ENCODE peak calls at places on chromosomes 7 and 10, in nine cellular contexts. D is activated naive CD4-positive, alpha-beta T cell treated with anti-CD3 and anti-CD28 coated beads for 36 hours; P is EL; K is SJSA1; Z is COLO829; X is T1000; A is DMS79 treated with DMSO at 0.1 percent for 48 hours; G is globus pallidus; B is MM.1S. O is an unnamed sample.

GRCh38 chr7:50405246-50405645 is 44.9 kb downstream of the FIGNL1 start:
- DNase-seq in D (no peak), P (no peak), K (no peak), Z (no peak), X (no peak), A (no peak), G (no peak), B (no peak), O (no peak)

GRCh38 chr10:48785796-48786195 is 101.1 kb downstream of the WDFY4 start:
- DNase-seq in D (no peak), P (no peak), K (no peak), Z (no peak), X (no peak), A (no peak), G (no peak), B (no peak), O (no peak)

GRCh38 chr10:31741473-31741872 is 187.2 kb downstream of the ARHGAP12 start:
- DNase-seq in D (no peak), P (no peak), K (no peak), Z (no peak), X (no peak), A (no peak), G (no peak), B (no peak), O (no peak)

GRCh38 chr10:123274513-123275182 is 120.4 kb downstream of the BUB3 start:
- DNase-seq in D (no peak), P (no peak), K (no peak), Z (no peak), X (no peak), A (peak; percentile 38), G (no peak), B (no peak), O (no peak)

GRCh38 chr7:90621892-90622182 is 25.7 kb downstream of the CDK14 start:
- DNase-seq in D (no peak), P (no peak), K (no peak), Z (no peak), X (no peak), A (no peak), G (no peak), B (no peak), O (no peak)

GRCh38 chr10:117346574-117346973 is 28.7 kb downstream of the PDZD8 start:
- DNase-seq in D (no peak), P (no peak), K (no peak), Z (no peak), X (no peak), A (no peak), G (no peak), B (no peak), O (no peak)

GRCh38 chr10:131843881-131844284 is 56.9 kb upstream of the PPP2R2D start:
- DNase-seq in D (no peak), P (no peak), K (peak; percentile 31), Z (no peak), X (no peak), A (no peak), G (no peak), B (no peak), O (no peak)

GRCh38 chr10:93437000-93437945 is 44.9 kb downstream of the MYOF start:
- DNase-seq in D (no peak), P (peak; percentile 99), K (peak; percentile 97), Z (peak; percentile 87), X (peak; percentile 81), A (no peak), G (peak; percentile 37), B (no peak), O (no peak)

GRCh38 chr7:135801045-135801693 is 52.6 kb upstream of the FAM180A start:
- DNase-seq in D (peak; percentile 37), P (peak; percentile 57), K (no peak), Z (peak; percentile 97), X (peak; percentile 4), A (peak; percentile 92), G (peak; percentile 58), B (peak; percentile 75), O (no peak)

GRCh38 chr7:142250705-142251104 is 7.2 kb downstream of the PRSS58 start:
- DNase-seq in D (no peak), P (peak; percentile 59), K (peak; percentile 50), Z (no peak), X (no peak), A (no peak), G (no peak), B (no peak), O (no peak)

GRCh38 chr7:40115941-40116340 is 18.5 kb downstream of the MPLKIP start:
- DNase-seq in D (no peak), P (no peak), K (no peak), Z (no peak), X (no peak), A (no peak), G (no peak), B (no peak), O (no peak)

GRCh38 chr7:41891967-41892755 is 189.3 kb upstream of the INHBA start:
- DNase-seq in D (no peak), P (no peak), K (no peak), Z (no peak), X (no peak), A (no peak), G (no peak), B (no peak), O (no peak)

GRCh38 chr7:76155938-76156337 is 45.8 kb upstream of the SRRM3 start:
- DNase-seq in D (no peak), P (peak; percentile 34), K (no peak), Z (no peak), X (no peak), A (no peak), G (peak; percentile 27), B (no peak), O (no peak)

GRCh38 chr10:123967626-123968243 is 76.1 kb upstream of the CPXM2 start:
- DNase-seq in D (peak; percentile 74), P (peak; percentile 49), K (no peak), Z (peak; percentile 38), X (no peak), A (peak; percentile 37), G (peak; percentile 46), B (peak; percentile 59), O (no peak)

O was measured in T-helper 17 cell.